ENCODE peak calls at places on chromosome 17, in five cellular contexts. One of them, this sample, is unnamed.

GRCh38 chr17:61403846-61404701 is 4.4 kb downstream of the TBX2 start:
- DNase-seq in heart right ventricle: no peak
- DNase-seq in A549: no peak
- DNase-seq in heart left ventricle: no peak
- DNase-seq in body of pancreas: no peak
- DNase-seq in this sample: no peak

GRCh38 chr17:58969156-58969555 is 137.5 kb downstream of the TRIM37 start:
- DNase-seq in heart left ventricle: no peak
- DNase-seq in heart right ventricle: no peak
- DNase-seq in body of pancreas: no peak
- DNase-seq in A549: no peak
- DNase-seq in this sample: no peak

GRCh38 chr17:50903604-50904521 is 37.7 kb upstream of the TOB1 start:
- DNase-seq in body of pancreas: no peak
- DNase-seq in heart left ventricle: no peak
- DNase-seq in A549: no peak
- DNase-seq in heart right ventricle: no peak
- DNase-seq in this sample: peak

GRCh38 chr17:45867702-45868101 is 23.0 kb downstream of the SPPL2C start:
- DNase-seq in heart right ventricle: no peak
- DNase-seq in heart left ventricle: no peak
- DNase-seq in A549: no peak
- DNase-seq in body of pancreas: no peak
- DNase-seq in this sample: no peak

GRCh38 chr17:37592291-37592690 is 16.9 kb downstream of the SYNRG start:
- DNase-seq in body of pancreas: no peak
- DNase-seq in A549: no peak
- DNase-seq in heart left ventricle: no peak
- DNase-seq in heart right ventricle: no peak
- DNase-seq in this sample: no peak

GRCh38 chr17:35879748-35880654 is at the start of gene CCL5:
- DNase-seq in A549: no peak
- DNase-seq in heart left ventricle: no peak
- DNase-seq in heart right ventricle: no peak
- DNase-seq in body of pancreas: peak
- DNase-seq in this sample: no peak

GRCh38 chr17:47663997-47664941 is 14.6 kb downstream of the KPNB1 start:
- DNase-seq in heart right ventricle: peak
- DNase-seq in body of pancreas: peak
- DNase-seq in A549: peak
- DNase-seq in heart left ventricle: peak
- DNase-seq in this sample: peak

GRCh38 chr17:57861737-57862409 is 12.0 kb upstream of the MRPS23 start:
- DNase-seq in heart left ventricle: peak
- DNase-seq in A549: peak
- DNase-seq in body of pancreas: peak
- DNase-seq in heart right ventricle: peak
- DNase-seq in this sample: no peak

GRCh38 chr17:3801043-3801746 is at the start of gene ITGAE:
- DNase-seq in body of pancreas: no peak
- DNase-seq in A549: no peak
- DNase-seq in heart right ventricle: no peak
- DNase-seq in heart left ventricle: no peak
- DNase-seq in this sample: no peak
- H3K27ac ChIP-seq in body of pancreas: peak
- H3K27ac ChIP-seq in A549: no peak
- H3K27ac ChIP-seq in heart right ventricle: no peak
- H3K27ac ChIP-seq in heart left ventricle: no peak
- H3K27ac ChIP-seq in this sample: no peak

GRCh38 chr17:10224592-10225195 is 26.3 kb upstream of the GAS7 start:
- DNase-seq in body of pancreas: no peak
- DNase-seq in A549: no peak
- DNase-seq in heart left ventricle: no peak
- DNase-seq in heart right ventricle: no peak
- DNase-seq in this sample: no peak

GRCh38 chr17:10226930-10227695 is 28.7 kb upstream of the GAS7 start:
- DNase-seq in body of pancreas: peak
- DNase-seq in heart left ventricle: peak
- DNase-seq in heart right ventricle: peak
- DNase-seq in A549: peak
- DNase-seq in this sample: peak
- TF ChIP-seq CTCF in body of pancreas: peak
- TF ChIP-seq CTCF in heart left ventricle: peak
- TF ChIP-seq CTCF in heart right ventricle: peak
- TF ChIP-seq CTCF in A549: peak
- TF ChIP-seq CTCF in this sample: peak

GRCh38 chr17:39775075-39775474 is 37.3 kb downstream of the GRB7 start:
- DNase-seq in body of pancreas: no peak
- DNase-seq in heart left ventricle: no peak
- DNase-seq in heart right ventricle: no peak
- DNase-seq in A549: no peak
- DNase-seq in this sample: no peak
- H3K27ac ChIP-seq in body of pancreas: no peak
- H3K27ac ChIP-seq in heart left ventricle: no peak
- H3K27ac ChIP-seq in heart right ventricle: no peak
- H3K27ac ChIP-seq in A549: no peak
- H3K27ac ChIP-seq in this sample: peak

GRCh38 chr17:67276075-67276474 is 31.1 kb upstream of the HELZ start:
- DNase-seq in heart right ventricle: no peak
- DNase-seq in heart left ventricle: no peak
- DNase-seq in body of pancreas: no peak
- DNase-seq in A549: peak
- DNase-seq in this sample: no peak

GRCh38 chr17:67273900-67274299 is 28.9 kb upstream of the HELZ start:
- DNase-seq in heart right ventricle: no peak
- DNase-seq in body of pancreas: no peak
- DNase-seq in heart left ventricle: no peak
- DNase-seq in A549: no peak
- DNase-seq in this sample: no peak

GRCh38 chr17:67270411-67270810 is 25.4 kb upstream of the HELZ start:
- DNase-seq in heart right ventricle: no peak
- DNase-seq in A549: no peak
- DNase-seq in heart left ventricle: no peak
- DNase-seq in body of pancreas: no peak
- DNase-seq in this sample: no peak

GRCh38 chr17:67274466-67274865 is 29.5 kb upstream of the HELZ start:
- DNase-seq in A549: no peak
- DNase-seq in heart right ventricle: no peak
- DNase-seq in body of pancreas: no peak
- DNase-seq in heart left ventricle: no peak
- DNase-seq in this sample: no peak

DNA sequence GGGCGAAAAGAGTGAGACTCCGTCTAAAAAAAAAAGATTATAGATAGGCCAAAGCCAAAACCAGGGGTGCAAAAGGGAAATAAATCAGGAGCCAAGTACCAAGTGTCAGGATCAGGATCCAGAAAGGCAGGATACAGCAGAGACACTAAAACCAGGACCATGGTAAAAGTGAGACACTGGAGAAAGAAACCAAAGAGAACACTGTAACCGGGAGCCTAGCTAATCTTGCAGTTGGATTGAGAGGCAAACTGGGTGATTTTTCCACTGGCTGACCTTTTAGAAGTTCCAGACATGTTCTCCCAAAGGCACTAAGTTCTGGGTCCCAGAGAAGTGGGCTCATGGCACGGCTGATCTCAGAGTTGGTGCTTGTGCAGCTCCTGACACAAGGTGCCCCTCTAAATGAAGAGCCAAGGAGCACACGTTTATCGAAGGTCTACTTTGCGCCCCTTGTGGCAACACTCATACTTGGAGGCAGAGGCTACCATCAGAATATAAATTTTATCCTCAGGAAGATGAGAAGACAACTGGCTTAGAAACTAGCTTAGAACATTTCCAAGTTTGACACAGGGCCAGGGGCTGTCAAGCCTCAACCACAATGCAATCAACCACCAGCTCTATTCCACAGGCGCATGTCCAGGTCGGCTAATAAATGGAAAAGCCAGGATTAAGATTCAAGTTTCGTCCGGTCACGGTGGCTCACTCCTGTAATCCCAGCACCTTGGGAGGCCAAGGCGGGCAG is 27.5 kb upstream of the HELZ start:
- DNase-seq in heart right ventricle: no peak
- DNase-seq in A549: peak
- DNase-seq in body of pancreas: no peak
- DNase-seq in heart left ventricle: no peak
- DNase-seq in this sample: no peak
- TF ChIP-seq CTCF in heart right ventricle: no peak
- TF ChIP-seq CTCF in A549: peak
- TF ChIP-seq CTCF in body of pancreas: no peak
- TF ChIP-seq CTCF in heart left ventricle: peak
- TF ChIP-seq CTCF in this sample: no peak

DNA sequence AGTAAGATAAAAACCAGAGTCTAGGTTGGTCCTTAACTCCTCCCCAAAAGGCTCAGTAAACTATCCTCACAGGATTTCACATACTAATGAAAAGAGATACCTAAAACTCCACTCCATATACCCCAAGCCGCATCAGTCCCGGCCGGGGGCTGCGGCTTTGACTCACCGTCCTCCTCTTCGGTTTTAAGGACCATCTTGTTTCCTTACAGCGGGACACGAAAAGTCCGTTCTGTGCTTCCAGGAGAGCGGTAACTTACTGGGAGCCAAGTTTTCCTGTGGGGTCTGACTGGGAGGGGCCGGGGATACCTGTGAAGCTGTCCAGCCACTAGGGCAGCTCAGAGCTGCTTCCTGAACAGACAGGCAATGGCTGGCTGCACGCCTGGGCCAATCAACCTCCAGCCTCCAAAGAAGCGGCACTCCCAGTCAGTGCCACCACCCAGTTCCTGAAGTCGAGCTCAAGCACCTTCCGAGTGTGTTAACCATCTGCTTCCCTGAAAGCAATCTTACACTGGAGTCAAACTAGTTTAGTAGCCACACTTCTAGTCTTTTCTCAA is 45.5 kb downstream of the CYTH1 start:
- DNase-seq in heart left ventricle: peak
- DNase-seq in body of pancreas: peak
- DNase-seq in A549: peak
- DNase-seq in heart right ventricle: peak
- DNase-seq in this sample: peak
- H3K27ac ChIP-seq in heart left ventricle: peak
- H3K27ac ChIP-seq in body of pancreas: peak
- H3K27ac ChIP-seq in A549: peak
- H3K27ac ChIP-seq in heart right ventricle: peak
- H3K27ac ChIP-seq in this sample: peak

This sample was measured in CD4-positive, alpha-beta T cell.